ENCODE peak calls at places on chromosomes 16 and 17, in nine cellular contexts. M is T-cell; N is activated CD4-positive, CD25-positive, alpha-beta regulatory T cell; C is endothelial cell of umbilical vein; W is AG08395; I is fibroblast of lung; A is ascending aorta; K is NCI-H748 treated with DMSO at 0.1 percent for 48 hours; G is activated CD4-positive, alpha-beta T cell treated with anti-CD3 and anti-CD28 coated beads, Interleukin-2, amount 10 ng/mL, durations not matched to agents 7 days and 5 days. L is an unnamed sample.
A peak's percentile ranks its signal among the peaks of the same experiment; 100 is the strongest.

GRCh38 chr17:57595426-57595825 is 149.7 kb downstream of the CCDC182 start:
- DNase-seq in M (no peak), N (no peak), C (no peak), W (no peak), I (no peak), A (no peak), K (no peak), G (no peak), L (no peak)

GRCh38 chr17:81210868-81211267 is 11.9 kb downstream of the CEP131 start:
- DNase-seq in M (no peak), N (no peak), C (no peak), W (no peak), I (peak; percentile 29), A (no peak), K (no peak), G (no peak), L (no peak)

GRCh38 chr17:897970-898619 is 81.5 kb downstream of the NXN start:
- DNase-seq in M (no peak), N (no peak), C (no peak), W (no peak), I (no peak), A (no peak), K (no peak), G (no peak), L (no peak)

GRCh38 chr16:83722501-83723183 is 85.1 kb upstream of the HSBP1 start:
- DNase-seq in M (no peak), N (no peak), C (no peak), W (no peak), I (peak; percentile 59), A (no peak), K (no peak), G (no peak), L (no peak)

GRCh38 chr17:14015286-14015685 is 54.0 kb upstream of the COX10 start:
- DNase-seq in M (no peak), N (no peak), C (no peak), W (no peak), I (peak; percentile 45), A (no peak), K (no peak), G (no peak), L (no peak)

GRCh38 chr17:1259910-1260389 is 10.3 kb upstream of the BHLHA9 start:
- DNase-seq in M (no peak), N (no peak), C (no peak), W (no peak), I (no peak), A (no peak), K (no peak), G (no peak), L (no peak)

GRCh38 chr17:42283241-42284019 is 4.9 kb upstream of the STAT5A start:
- DNase-seq in M (no peak), N (no peak), C (no peak), W (no peak), I (no peak), A (no peak), K (no peak), G (no peak), L (no peak)

GRCh38 chr16:2364638-2365210 is 24.2 kb upstream of the ABCA3 start:
- DNase-seq in M (no peak), N (no peak), C (peak; percentile 31), W (no peak), I (peak; percentile 9), A (no peak), K (peak; percentile 16), G (no peak), L (no peak)

GRCh38 chr17:78206298-78206697 is 7.8 kb upstream of the BIRC5 start:
- DNase-seq in M (no peak), N (no peak), C (no peak), W (no peak), I (no peak), A (no peak), K (no peak), G (no peak), L (no peak)

GRCh38 chr16:66935319-66936011 is at the start of gene CES2:
- DNase-seq in M (no peak), N (no peak), C (peak; percentile 35), W (peak; percentile 79), I (peak; percentile 46), A (peak; percentile 85), K (no peak), G (no peak), L (no peak)

GRCh38 chr17:27363322-27363721 is 69.4 kb downstream of the WSB1 start:
- DNase-seq in M (no peak), N (no peak), C (no peak), W (no peak), I (no peak), A (no peak), K (no peak), G (no peak), L (no peak)

GRCh38 chr17:18301081-18301480 is 13.7 kb downstream of the TOP3A start:
- DNase-seq in M (no peak), N (no peak), C (peak; percentile 64), W (no peak), I (no peak), A (no peak), K (no peak), G (no peak), L (no peak)

GRCh38 chr16:75244844-75245758 is 6.3 kb downstream of the BCAR1 start:
- DNase-seq in M (no peak), N (no peak), C (peak; percentile 94), W (peak; percentile 90), I (peak; percentile 99), A (peak; percentile 98), K (no peak), G (no peak), L (no peak)

GRCh38 chr16:20744922-20745440 is 3.4 kb upstream of the THUMPD1 start:
- DNase-seq in M (no peak), N (no peak), C (peak; percentile 92), W (no peak), I (no peak), A (no peak), K (no peak), G (no peak), L (peak; percentile 67)

GRCh38 chr17:78706271-78706915 is 75.7 kb downstream of the CYTH1 start:
- DNase-seq in M (no peak), N (no peak), C (no peak), W (no peak), I (peak; percentile 84), A (no peak), K (no peak), G (no peak), L (no peak)

GRCh38 chr17:56708670-56709410 is 115.3 kb downstream of the NOG start:
- DNase-seq in M (no peak), N (no peak), C (no peak), W (no peak), I (no peak), A (no peak), K (no peak), G (no peak), L (no peak)

GRCh38 chr16:67024384-67024896 is 4.5 kb upstream of the CBFB start:
- DNase-seq in M (no peak), N (no peak), C (no peak), W (no peak), I (no peak), A (peak; percentile 34), K (no peak), G (no peak), L (no peak)

GRCh38 chr16:2764718-2765117 is 12.3 kb downstream of the SRRM2 start:
- DNase-seq in M (no peak), N (no peak), C (no peak), W (no peak), I (no peak), A (no peak), K (no peak), G (no peak), L (no peak)

GRCh38 chr16:2024026-2024425 is 2.7 kb upstream of the NHERF2 start:
- DNase-seq in M (no peak), N (no peak), C (no peak), W (no peak), I (no peak), A (no peak), K (no peak), G (no peak), L (no peak)

GRCh38 chr16:86755571-86756006 is 177.2 kb downstream of the FOXL1 start:
- DNase-seq in M (no peak), N (no peak), C (peak; percentile 26), W (no peak), I (no peak), A (peak; percentile 76), K (no peak), G (no peak), L (no peak)

GRCh38 chr17:45783593-45784292 is 377 bp upstream of the CRHR1 start:
- DNase-seq in M (no peak), N (no peak), C (no peak), W (no peak), I (no peak), A (no peak), K (no peak), G (no peak), L (no peak)

GRCh38 chr16:84326545-84326944 is 31.9 kb downstream of the WFDC1 start:
- DNase-seq in M (no peak), N (no peak), C (no peak), W (no peak), I (no peak), A (no peak), K (no peak), G (no peak), L (no peak)

GRCh38 chr16:49505556-49505955 is 132.0 kb downstream of the C16orf78 start:
- DNase-seq in M (no peak), N (no peak), C (no peak), W (no peak), I (no peak), A (no peak), K (no peak), G (no peak), L (no peak)

GRCh38 chr17:64083093-64083492 is 46.9 kb downstream of the ERN1 start:
- DNase-seq in M (no peak), N (no peak), C (no peak), W (no peak), I (no peak), A (no peak), K (no peak), G (no peak), L (no peak)

GRCh38 chr17:385195-385835 is 32.7 kb upstream of the RPH3AL start:
- DNase-seq in M (no peak), N (no peak), C (no peak), W (peak; percentile 39), I (peak; percentile 19), A (no peak), K (no peak), G (no peak), L (no peak)

GRCh38 chr17:78324391-78325075 is 35.3 kb downstream of the SOCS3 start:
- DNase-seq in M (no peak), N (no peak), C (peak; percentile 97), W (peak; percentile 81), I (peak; percentile 78), A (peak; percentile 92), K (no peak), G (peak; percentile 44), L (peak; percentile 63)

GRCh38 chr17:27906238-27906603 is 13.1 kb upstream of the LYRM9 start:
- DNase-seq in M (no peak), N (no peak), C (no peak), W (no peak), I (no peak), A (no peak), K (peak; percentile 35), G (no peak), L (no peak)

GRCh38 chr17:75334723-75335122 is 45.5 kb upstream of the SLC25A19 start:
- DNase-seq in M (no peak), N (no peak), C (no peak), W (no peak), I (no peak), A (no peak), K (no peak), G (no peak), L (no peak)

GRCh38 chr16:1745900-1746692 is 25.2 kb downstream of the NME3 start:
- DNase-seq in M (no peak), N (no peak), C (no peak), W (no peak), I (peak; percentile 98), A (no peak), K (no peak), G (no peak), L (no peak)

GRCh38 chr17:78781339-78782304 is at the start of gene CYTH1:
- DNase-seq in M (no peak), N (no peak), C (peak; percentile 41), W (no peak), I (no peak), A (peak; percentile 76), K (no peak), G (peak; percentile 43), L (no peak)

GRCh38 chr16:15507299-15507958 is 73.0 kb downstream of the BMERB1 start:
- DNase-seq in M (no peak), N (no peak), C (peak; percentile 31), W (peak; percentile 86), I (peak; percentile 65), A (peak; percentile 75), K (no peak), G (no peak), L (no peak)